ENCODE peak calls at places on chromosomes 16 and 17, in four cellular contexts. One of them, this sample, is unnamed.

GRCh38 chr16:68126395-68126794 is 41.2 kb downstream of the NFATC3 start:
- DNase-seq in sigmoid colon: no peak
- DNase-seq in adrenal gland: no peak
- DNase-seq in prostate gland: no peak
- DNase-seq in this sample: no peak

GRCh38 chr16:17151335-17151734 is 319.4 kb downstream of the XYLT1 start:
- DNase-seq in sigmoid colon: no peak
- DNase-seq in adrenal gland: no peak
- DNase-seq in prostate gland: no peak
- DNase-seq in this sample: no peak

GRCh38 chr17:77696720-77697460 is 261.6 kb upstream of the TNRC6C start:
- DNase-seq in sigmoid colon: no peak
- DNase-seq in adrenal gland: no peak
- DNase-seq in prostate gland: no peak
- DNase-seq in this sample: peak; percentile 53

GRCh38 chr16:1057252-1057932 is 15.2 kb upstream of the SSTR5 start:
- DNase-seq in sigmoid colon: no peak
- DNase-seq in adrenal gland: peak; percentile 66
- DNase-seq in prostate gland: peak; percentile 35
- DNase-seq in this sample: no peak

GRCh38 chr17:55641559-55642160 is 81.0 kb downstream of the TMEM100 start:
- DNase-seq in sigmoid colon: peak; percentile 90
- DNase-seq in adrenal gland: peak; percentile 81
- DNase-seq in prostate gland: peak; percentile 41
- DNase-seq in this sample: peak; percentile 75

GRCh38 chr16:63945805-63946204 is 1176.1 kb downstream of the CDH11 start:
- DNase-seq in sigmoid colon: no peak
- DNase-seq in adrenal gland: no peak
- DNase-seq in prostate gland: no peak
- DNase-seq in this sample: no peak

GRCh38 chr16:27746076-27746855 is 196.3 kb downstream of the KATNIP start:
- DNase-seq in sigmoid colon: no peak
- DNase-seq in adrenal gland: no peak
- DNase-seq in prostate gland: no peak
- DNase-seq in this sample: no peak

GRCh38 chr17:50562266-50563094 is 2.0 kb downstream of the CACNA1G start:
- DNase-seq in sigmoid colon: no peak
- DNase-seq in adrenal gland: no peak
- DNase-seq in prostate gland: no peak
- DNase-seq in this sample: no peak

GRCh38 chr17:73985466-73986015 is 217.9 kb upstream of the RPL38 start:
- DNase-seq in sigmoid colon: no peak
- DNase-seq in adrenal gland: no peak
- DNase-seq in prostate gland: no peak
- DNase-seq in this sample: no peak

GRCh38 chr16:77890075-77890474 is 101.7 kb downstream of the VAT1L start:
- DNase-seq in sigmoid colon: no peak
- DNase-seq in adrenal gland: no peak
- DNase-seq in prostate gland: no peak
- DNase-seq in this sample: no peak

GRCh38 chr16:17529982-17530760 is 59.4 kb upstream of the XYLT1 start:
- DNase-seq in sigmoid colon: no peak
- DNase-seq in adrenal gland: no peak
- DNase-seq in prostate gland: no peak
- DNase-seq in this sample: no peak

GRCh38 chr17:41507315-41507880 is 2.0 kb upstream of the KRT13 start:
- DNase-seq in sigmoid colon: no peak
- DNase-seq in adrenal gland: no peak
- DNase-seq in prostate gland: no peak
- DNase-seq in this sample: no peak

GRCh38 chr16:24991349-24991748 is 23.8 kb downstream of the ARHGAP17 start:
- DNase-seq in sigmoid colon: no peak
- DNase-seq in adrenal gland: no peak
- DNase-seq in prostate gland: no peak
- DNase-seq in this sample: no peak

GRCh38 chr17:73532441-73532901 is 111.8 kb downstream of the SDK2 start:
- DNase-seq in sigmoid colon: no peak
- DNase-seq in adrenal gland: no peak
- DNase-seq in prostate gland: no peak
- DNase-seq in this sample: no peak

GRCh38 chr17:78708510-78708973 is 73.5 kb downstream of the CYTH1 start:
- DNase-seq in sigmoid colon: peak; percentile 86
- DNase-seq in adrenal gland: peak; percentile 78
- DNase-seq in prostate gland: peak; percentile 49
- DNase-seq in this sample: peak; percentile 38

GRCh38 chr17:28547623-28548416 is 4.6 kb downstream of the UNC119 start:
- DNase-seq in sigmoid colon: peak; percentile 79
- DNase-seq in adrenal gland: peak; percentile 86
- DNase-seq in prostate gland: peak; percentile 47
- DNase-seq in this sample: peak; percentile 64

GRCh38 chr17:58741121-58741625 is 14.5 kb upstream of the PPM1E start:
- DNase-seq in sigmoid colon: no peak
- DNase-seq in adrenal gland: no peak
- DNase-seq in prostate gland: no peak
- DNase-seq in this sample: no peak

GRCh38 chr17:14197582-14197981 is 39.1 kb downstream of the CDRT15 start:
- DNase-seq in sigmoid colon: no peak
- DNase-seq in adrenal gland: no peak
- DNase-seq in prostate gland: no peak
- DNase-seq in this sample: no peak

GRCh38 chr17:57946798-57947358 is 8.3 kb downstream of the CUEDC1 start:
- DNase-seq in sigmoid colon: peak; percentile 78
- DNase-seq in adrenal gland: peak; percentile 44
- DNase-seq in prostate gland: peak; percentile 52
- DNase-seq in this sample: peak; percentile 58

GRCh38 chr17:81479175-81479574 is 33.4 kb downstream of the ACTG1 start:
- DNase-seq in sigmoid colon: no peak
- DNase-seq in adrenal gland: no peak
- DNase-seq in prostate gland: no peak
- DNase-seq in this sample: no peak

GRCh38 chr17:81476097-81476496 is 36.5 kb downstream of the ACTG1 start:
- DNase-seq in sigmoid colon: no peak
- DNase-seq in adrenal gland: no peak
- DNase-seq in prostate gland: no peak
- DNase-seq in this sample: no peak

GRCh38 chr17:81476635-81477034 is 36.0 kb downstream of the ACTG1 start:
- DNase-seq in sigmoid colon: no peak
- DNase-seq in adrenal gland: no peak
- DNase-seq in prostate gland: no peak
- DNase-seq in this sample: no peak

GRCh38 chr17:81478119-81478518 is 34.5 kb downstream of the ACTG1 start:
- DNase-seq in sigmoid colon: no peak
- DNase-seq in adrenal gland: no peak
- DNase-seq in prostate gland: no peak
- DNase-seq in this sample: no peak

GRCh38 chr17:81477173-81477572 is 35.4 kb downstream of the ACTG1 start:
- DNase-seq in sigmoid colon: no peak
- DNase-seq in adrenal gland: no peak
- DNase-seq in prostate gland: no peak
- DNase-seq in this sample: no peak
- H3K27ac ChIP-seq in sigmoid colon: no peak overlapping the region
- H3K27ac ChIP-seq in adrenal gland: no peak overlapping the region
- H3K27ac ChIP-seq in prostate gland: no peak overlapping the region
- H3K27ac ChIP-seq in this sample: no peak overlapping the region

GRCh38 chr16:87528690-87529579 is 36.1 kb upstream of the ZCCHC14 start:
- DNase-seq in sigmoid colon: no peak
- DNase-seq in adrenal gland: no peak
- DNase-seq in prostate gland: no peak
- DNase-seq in this sample: no peak
- H3K4me3 ChIP-seq in sigmoid colon: no peak overlapping the region
- H3K4me3 ChIP-seq in adrenal gland: no peak overlapping the region
- H3K4me3 ChIP-seq in prostate gland: no peak overlapping the region
- H3K4me3 ChIP-seq in this sample: no peak overlapping the region

GRCh38 chr16:57372372-57373116 is at the start of gene CX3CL1:
- DNase-seq in sigmoid colon: peak; percentile 87
- DNase-seq in adrenal gland: peak; percentile 54
- DNase-seq in prostate gland: peak; percentile 85
- DNase-seq in this sample: peak; percentile 69
- TF ChIP-seq POLR2A in sigmoid colon: peak; percentile 57
- TF ChIP-seq POLR2A in adrenal gland: peak; percentile 18
- TF ChIP-seq POLR2A in prostate gland: peak; percentile 98
- TF ChIP-seq POLR2A in this sample: peak; percentile 89

DNA sequence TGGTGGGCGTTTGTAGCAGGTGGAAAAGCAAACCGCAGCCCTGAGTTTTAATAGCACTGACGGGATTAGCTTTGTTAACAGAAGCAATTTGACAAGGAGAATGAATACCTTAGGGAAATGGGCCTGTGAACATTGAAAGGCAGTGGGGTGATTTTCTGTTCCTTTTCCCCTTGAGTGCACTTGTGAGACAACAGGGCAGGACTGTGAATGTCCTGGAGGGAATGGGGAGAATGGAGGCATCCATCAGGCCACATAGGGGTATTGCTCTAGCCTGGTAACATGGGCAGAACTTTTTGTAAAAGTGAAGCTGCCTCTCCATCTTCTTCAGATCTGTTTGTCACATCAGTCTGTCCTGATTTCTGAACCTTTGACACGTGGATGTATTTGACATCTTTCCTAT is 26.2 kb downstream of the USP43 start:
- DNase-seq in sigmoid colon: no peak
- DNase-seq in adrenal gland: no peak
- DNase-seq in prostate gland: no peak
- DNase-seq in this sample: no peak
- H3K27ac ChIP-seq in sigmoid colon: no peak overlapping the region
- H3K27ac ChIP-seq in adrenal gland: no peak overlapping the region
- H3K27ac ChIP-seq in prostate gland: peak overlapping the region; percentile 58
- H3K27ac ChIP-seq in this sample: no peak overlapping the region

GRCh38 chr16:88936008-88936912 is 40.7 kb downstream of the CBFA2T3 start:
- DNase-seq in sigmoid colon: peak; percentile 84
- DNase-seq in adrenal gland: no peak
- DNase-seq in prostate gland: no peak
- DNase-seq in this sample: no peak

GRCh38 chr16:88939814-88940195 is 37.2 kb downstream of the CBFA2T3 start:
- DNase-seq in sigmoid colon: no peak
- DNase-seq in adrenal gland: peak; percentile 30
- DNase-seq in prostate gland: no peak
- DNase-seq in this sample: no peak

GRCh38 chr16:88938933-88939813 is 37.8 kb downstream of the CBFA2T3 start:
- DNase-seq in sigmoid colon: no peak
- DNase-seq in adrenal gland: peak; percentile 28
- DNase-seq in prostate gland: no peak
- DNase-seq in this sample: no peak

GRCh38 chr16:88936913-88937666 is 39.9 kb downstream of the CBFA2T3 start:
- DNase-seq in sigmoid colon: no peak
- DNase-seq in adrenal gland: no peak
- DNase-seq in prostate gland: no peak
- DNase-seq in this sample: no peak

GRCh38 chr16:88938119-88938932 is 38.7 kb downstream of the CBFA2T3 start:
- DNase-seq in sigmoid colon: no peak
- DNase-seq in adrenal gland: no peak
- DNase-seq in prostate gland: no peak
- DNase-seq in this sample: no peak
- H3K4me3 ChIP-seq in sigmoid colon: no peak overlapping the region
- H3K4me3 ChIP-seq in adrenal gland: no peak overlapping the region
- H3K4me3 ChIP-seq in prostate gland: no peak overlapping the region
- H3K4me3 ChIP-seq in this sample: no peak overlapping the region